ENCODE peak calls at places on chromosome 3, in four cellular contexts. T is naive thymus-derived CD8-positive, alpha-beta T cell; O is stimulated activated CD8-positive, alpha-beta memory T cell treated with anti-CD3 and anti-CD28 coated beads, Interleukin-7, amount 100 ng/mL, for 48 hours; D is CD8-positive, alpha-beta memory T cell. L is an unnamed sample.

GRCh38 chr3:24343084-24343783 is 151.4 kb downstream of the THRB start:
- DNase-seq in T (no peak), O (no peak), D (no peak), L (no peak)

GRCh38 chr3:127107491-127108375 is 85.2 kb upstream of the PRR23E start:
- DNase-seq in T (no peak), O (no peak), D (no peak), L (no peak)

GRCh38 chr3:45043715-45044299 is 17.7 kb downstream of the CLEC3B start:
- DNase-seq in T (no peak), O (no peak), D (no peak), L (no peak)

GRCh38 chr3:184636774-184637316 is 75.0 kb downstream of the MAGEF1 start:
- DNase-seq in T (no peak), O (peak), D (no peak), L (no peak)

GRCh38 chr3:46908294-46908985 is 30.9 kb downstream of the PTH1R start:
- DNase-seq in T (no peak), O (no peak), D (no peak), L (no peak)

GRCh38 chr3:112499328-112499727 is at the start of gene BTLA:
- DNase-seq in T (no peak), O (no peak), D (no peak), L (no peak)

GRCh38 chr3:50567386-50568182 is at the start of gene C3orf18:
- DNase-seq in T (peak), O (peak), D (peak), L (peak)

GRCh38 chr3:141164844-141165243 is 66.8 kb upstream of the PXYLP1 start:
- DNase-seq in T (no peak), O (no peak), D (no peak), L (no peak)

GRCh38 chr3:101453966-101454365 is 59.0 kb downstream of the SENP7 start:
- DNase-seq in T (no peak), O (no peak), D (no peak), L (no peak)